ENCODE peak calls at places on chromosomes 1 and 21, in four cellular contexts. D is PC-9, E is astrocyte, N is Peyer's patch. S is an unnamed sample.

GRCh38 chr1:74732960-74733615 is at the start of the genes CRYZ and TYW3:
- DNase-seq in E (peak), N (peak), D (peak), S (peak)

GRCh38 chr1:41935226-41935625 is 16.5 kb upstream of the HIVEP3 start:
- DNase-seq in E (peak), N (no peak), D (no peak), S (no peak)

GRCh38 chr1:239708622-239709021 is 322.3 kb downstream of the CHRM3 start:
- DNase-seq in E (no peak), N (no peak), D (no peak), S (no peak)

GRCh38 chr1:47722909-47723580 is 274.1 kb downstream of the TRABD2B start:
- DNase-seq in E (no peak), D (no peak), N (peak), S (peak)

GRCh38 chr1:115564201-115564600 is 77.6 kb upstream of the VANGL1 start:
- DNase-seq in E (no peak), N (no peak), D (no peak), S (no peak)

GRCh38 chr1:43442756-43443155 is 11.0 kb downstream of the HYI start:
- DNase-seq in D (no peak), E (no peak), N (no peak), S (no peak)

GRCh38 chr1:99682291-99682751 is 36.4 kb downstream of the PALMD start:
- DNase-seq in E (peak), D (no peak), N (no peak), S (no peak)

GRCh38 chr1:246035060-246035531 is 472.0 kb downstream of the SMYD3 start:
- DNase-seq in E (no peak), D (no peak), N (no peak), S (no peak)

GRCh38 chr1:170881268-170882265 is 53.8 kb upstream of the MROH9 start:
- DNase-seq in N (no peak), D (no peak), E (peak), S (peak)

GRCh38 chr1:29332204-29332603 is 95.9 kb downstream of the PTPRU start:
- DNase-seq in E (no peak), D (peak), N (no peak), S (peak)

GRCh38 chr1:47793563-47793962 is 203.6 kb downstream of the TRABD2B start:
- DNase-seq in E (no peak), N (no peak), D (no peak), S (no peak)

GRCh38 chr21:45125347-45125746 is 51.0 kb downstream of the ADARB1 start:
- DNase-seq in E (no peak), N (no peak), D (no peak), S (no peak)

GRCh38 chr1:174398246-174398645 is 49.5 kb upstream of the GPR52 start:
- DNase-seq in D (no peak), E (peak), N (no peak), S (no peak)

GRCh38 chr1:194104247-194104844 is 917.9 kb upstream of the B3GALT2 start:
- DNase-seq in E (no peak), D (no peak), N (no peak), S (no peak)

GRCh38 chr1:30975217-30975616 is 66.7 kb upstream of the SDC3 start:
- DNase-seq in D (no peak), E (no peak), N (no peak), S (no peak)

GRCh38 chr1:77200297-77200696 is 18.9 kb downstream of the PIGK start:
- DNase-seq in D (no peak), E (no peak), N (no peak), S (no peak)

GRCh38 chr1:63746129-63746864 is 27.5 kb upstream of the ROR1 start:
- DNase-seq in N (no peak), D (peak), E (peak), S (no peak)

GRCh38 chr1:43522776-43523480 is 7.8 kb upstream of the PTPRF start:
- DNase-seq in D (peak), E (peak), N (peak), S (peak)

GRCh38 chr1:9373614-9374013 is 80.9 kb downstream of the SPSB1 start:
- DNase-seq in N (no peak), D (no peak), E (no peak), S (no peak)

GRCh38 chr1:40853113-40853999 is 8.8 kb downstream of the CITED4 start:
- DNase-seq in N (no peak), D (no peak), E (no peak), S (no peak)

GRCh38 chr1:168498159-168498609 is 45.6 kb downstream of the XCL2 start:
- DNase-seq in E (peak), D (no peak), N (no peak), S (no peak)

GRCh38 chr1:43367026-43367903 is 546 bp downstream of the ELOVL1 start:
- DNase-seq in E (peak), D (no peak), N (peak), S (peak)

GRCh38 chr21:36120304-36120902 is 14.5 kb upstream of the CBR3 start:
- DNase-seq in N (no peak), D (no peak), E (no peak), S (no peak)

GRCh38 chr1:27258598-27258997 is 24.2 kb downstream of the WDTC1 start:
- DNase-seq in E (no peak), N (no peak), D (no peak), S (no peak)

GRCh38 chr21:28798798-28799197 is 193.9 kb downstream of the LTN1 start:
- DNase-seq in N (no peak), E (no peak), D (no peak), S (no peak)

GRCh38 chr1:90879281-90879680 is 142.6 kb downstream of the ZNF644 start:
- DNase-seq in N (no peak), D (no peak), E (peak), S (no peak)

GRCh38 chr1:113027449-113027848 is 45.5 kb upstream of the LRIG2 start:
- DNase-seq in D (no peak), E (no peak), N (no peak), S (no peak)

GRCh38 chr1:225888289-225888897 is 553 bp downstream of the LEFTY1 start:
- DNase-seq in D (no peak), N (no peak), E (no peak), S (no peak)

GRCh38 chr1:224565186-224565585 is 50.9 kb upstream of the CNIH3 start:
- DNase-seq in D (peak), E (peak), N (no peak), S (peak)

GRCh38 chr1:230201445-230201844 is 134.4 kb downstream of the GALNT2 start:
- DNase-seq in N (no peak), D (no peak), E (no peak), S (no peak)

GRCh38 chr21:44837537-44837936 is 19.7 kb upstream of the SUMO3 start:
- DNase-seq in D (no peak), N (no peak), E (no peak), S (no peak)

GRCh38 chr21:32581732-32582131 is 3.6 kb downstream of the TCP10L start:
- DNase-seq in E (no peak), N (no peak), D (no peak), S (no peak)

GRCh38 chr1:17875171-17875881 is 120.2 kb downstream of the ACTL8 start:
- DNase-seq in N (no peak), D (no peak), E (peak), S (no peak)

GRCh38 chr1:71850936-71851335 is 431.4 kb downstream of the NEGR1 start:
- DNase-seq in D (no peak), E (peak), N (no peak), S (no peak)

GRCh38 chr1:26110731-26111529 is 694 bp upstream of the PDIK1L start:
- DNase-seq in N (peak), E (peak), D (peak), S (peak)
- TF ChIP-seq CTCF in N (no peak), E (no peak), D (no peak), S (no peak)

GRCh38 chr1:232627645-232628334 is 2.1 kb downstream of the SIPA1L2 start:
- DNase-seq in N (no peak), E (peak), D (no peak), S (peak)
- TF ChIP-seq CTCF in N (peak), E (peak), D (peak), S (no peak)

GRCh38 chr21:27213328-27213727 is 246.4 kb upstream of the ADAMTS5 start:
- DNase-seq in D (no peak), E (no peak), N (no peak), S (no peak)
- TF ChIP-seq CTCF in D (no peak), E (no peak), N (no peak), S (no peak)

DNA sequence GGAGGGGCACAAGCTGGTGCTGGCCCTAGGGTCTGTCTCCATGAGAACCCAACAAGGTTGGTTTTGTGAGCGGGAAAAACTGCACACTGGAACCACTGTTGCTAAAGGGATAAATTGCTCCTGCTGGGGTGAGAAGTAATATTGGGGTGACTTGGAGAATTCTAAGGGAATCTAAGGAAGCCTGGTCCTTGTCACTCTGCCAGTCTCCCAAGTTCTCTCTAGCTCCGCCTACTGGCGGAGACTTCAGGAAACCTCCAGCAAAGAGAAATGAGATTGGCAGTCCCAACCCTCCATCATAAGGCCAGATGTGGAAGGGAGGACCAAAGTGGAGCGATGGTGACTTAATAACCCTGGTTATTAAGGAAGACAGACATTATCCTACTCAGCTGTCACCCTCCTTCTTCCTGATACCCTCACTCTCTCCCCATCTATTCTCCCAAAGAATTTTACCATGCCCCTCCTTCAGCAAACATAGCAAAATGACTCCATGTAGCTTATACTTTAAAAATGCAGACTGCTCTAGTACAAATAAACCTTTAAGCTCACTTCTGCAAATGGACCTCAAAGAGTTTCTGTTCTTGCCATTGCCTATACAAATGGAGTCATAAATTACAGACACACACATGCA is 2.7 kb downstream of the LCE1F start:
- DNase-seq in D (peak), N (no peak), E (no peak), S (peak)
- TF ChIP-seq CTCF in D (peak), N (no peak), E (no peak), S (no peak)

GRCh38 chr1:205275133-205275532 is 46.4 kb downstream of the NUAK2 start:
- DNase-seq in D (no peak), N (peak), E (no peak), S (no peak)
- TF ChIP-seq CTCF in D (no peak), N (peak), E (no peak), S (no peak)

DNA sequence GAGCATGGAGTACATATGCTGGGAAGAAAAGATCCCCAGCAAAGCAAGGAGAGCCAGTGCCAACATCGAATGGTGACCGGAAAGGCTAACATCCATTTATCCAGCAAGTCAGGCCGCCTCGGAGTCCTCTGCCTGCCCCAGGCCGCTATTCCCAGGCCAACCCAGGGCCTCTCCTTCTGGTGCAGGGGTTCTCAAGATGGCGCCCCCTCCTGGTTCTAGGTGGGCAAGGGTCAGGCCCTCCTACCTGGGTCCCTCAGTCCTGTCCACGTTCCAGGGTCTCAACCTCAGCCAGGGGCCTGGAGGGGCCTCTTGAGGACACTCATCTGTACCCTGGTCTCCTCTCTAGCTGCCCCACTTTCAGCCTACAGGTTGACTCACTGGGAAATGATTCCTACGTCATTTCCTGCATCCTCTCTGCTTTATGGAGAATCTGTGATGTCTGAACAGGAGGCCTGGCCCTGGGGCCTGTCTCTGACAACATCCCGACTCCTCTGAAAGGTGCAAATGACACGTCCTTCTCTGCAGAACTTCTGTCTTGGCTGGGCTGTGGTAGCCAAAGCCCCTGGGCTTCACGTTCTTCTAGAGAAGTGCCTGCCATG is 145.3 kb downstream of the PSMG1 start:
- DNase-seq in D (no peak), N (no peak), E (no peak), S (no peak)
- TF ChIP-seq CTCF in D (no peak), N (no peak), E (no peak), S (no peak)

GRCh38 chr1:16621300-16621658 is 7.9 kb upstream of the NBPF1 start:
- DNase-seq in E (no peak), D (no peak), N (no peak), S (no peak)
- TF ChIP-seq CTCF in E (peak), D (peak), N (no peak), S (peak)

GRCh38 chr1:107051266-107051665 is 5.2 kb upstream of the PRMT6 start:
- DNase-seq in N (no peak), D (no peak), E (no peak), S (no peak)

GRCh38 chr1:107048255-107048654 is 8.2 kb upstream of the PRMT6 start:
- DNase-seq in D (no peak), E (no peak), N (no peak), S (no peak)

DNA sequence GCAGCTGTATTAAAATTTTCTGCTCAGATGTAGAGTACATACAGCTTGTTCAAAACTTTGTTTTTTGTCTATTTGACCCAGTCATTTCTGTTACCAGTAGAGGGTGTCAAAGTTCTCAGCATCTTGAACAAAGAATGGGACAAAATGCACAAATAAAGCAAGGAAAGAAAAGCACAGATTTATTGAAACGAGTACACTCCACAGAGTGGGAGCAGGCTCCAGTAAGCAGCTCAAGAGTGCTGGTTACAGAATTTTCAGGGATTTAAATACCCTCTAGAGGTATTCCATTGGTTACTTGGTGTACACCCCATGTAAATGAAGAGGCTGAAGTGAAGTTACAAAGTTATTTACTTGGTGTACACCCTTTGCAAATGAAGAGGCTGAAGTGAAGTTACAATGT is 8.9 kb upstream of the PRMT6 start:
- DNase-seq in E (no peak), N (no peak), D (no peak), S (no peak)
- TF ChIP-seq CTCF in E (no peak), N (no peak), D (peak), S (no peak)

S was measured in Calu3.